ENCODE peak calls at places on chromosomes 5 and 9, in ten cellular contexts. U is tibial nerve; W is heart left ventricle; C is thoracic aorta; X is Caco-2; Q is naive thymus-derived CD4-positive, alpha-beta T cell; Y is iPS DF 6.9; N is A549; K is transverse colon; L is sigmoid colon. J is an unnamed sample.

GRCh38 chr9:21070171-21070571 is 7.6 kb downstream of the IFNB1 start:
- DNase-seq in W (peak), X (no peak), C (peak), N (peak), U (no peak), K (peak), Q (no peak), Y (peak), L (peak), J (peak)

GRCh38 chr9:83066771-83067170 is 3.8 kb upstream of the RASEF start:
- DNase-seq in L (no peak), K (no peak), X (no peak), U (no peak), N (no peak), Q (no peak), W (no peak), Y (no peak), C (no peak), J (no peak)

GRCh38 chr5:115857621-115858349 is 16.1 kb downstream of the AP3S1 start:
- DNase-seq in Y (no peak), U (no peak), C (no peak), L (no peak), K (no peak), X (no peak), Q (no peak), N (no peak), W (no peak), J (peak)

GRCh38 chr5:127909821-127910220 is 173.7 kb upstream of the SLC12A2 start:
- DNase-seq in N (no peak), C (no peak), X (no peak), K (no peak), U (no peak), W (no peak), Q (no peak), Y (no peak), L (no peak), J (no peak)

GRCh38 chr5:173094012-173094661 is 38.0 kb downstream of the CREBRF start:
- DNase-seq in W (no peak), K (no peak), Y (no peak), L (no peak), U (no peak), C (no peak), X (no peak), N (no peak), Q (no peak), J (no peak)

GRCh38 chr5:138873096-138873885 is 1.8 kb downstream of the LRRTM2 start:
- DNase-seq in K (no peak), U (no peak), X (no peak), L (no peak), N (no peak), W (no peak), C (no peak), Q (no peak), Y (no peak), J (no peak)

GRCh38 chr5:169101966-169102365 is 199.0 kb downstream of the SLIT3 start:
- DNase-seq in W (no peak), L (no peak), Q (no peak), C (no peak), X (no peak), Y (no peak), K (no peak), N (no peak), U (no peak), J (no peak)

GRCh38 chr5:5678909-5679308 is 256.4 kb downstream of the ICE1 start:
- DNase-seq in W (peak), U (no peak), Q (no peak), X (no peak), Y (no peak), C (no peak), N (no peak), K (no peak), L (no peak), J (no peak)

GRCh38 chr5:81908771-81909170 is 63.1 kb upstream of the ATG10 start:
- DNase-seq in C (no peak), W (no peak), U (no peak), Y (no peak), L (no peak), Q (no peak), K (no peak), N (no peak), X (no peak), J (no peak)

GRCh38 chr9:93950619-93951601 is 4.2 kb downstream of the BARX1 start:
- DNase-seq in L (no peak), C (no peak), N (no peak), X (no peak), K (peak), U (no peak), W (no peak), Q (no peak), Y (no peak), J (peak)

GRCh38 chr5:180832638-180833068 is 28.4 kb downstream of the ZFP62 start:
- DNase-seq in L (no peak), N (no peak), K (peak), X (no peak), C (no peak), U (no peak), Q (no peak), W (no peak), Y (no peak), J (no peak)
- H3K4me3 ChIP-seq in L (no peak), N (peak), K (peak), X (no peak), C (peak), U (peak), Q (peak), W (peak), Y (no peak), J (no peak)

DNA sequence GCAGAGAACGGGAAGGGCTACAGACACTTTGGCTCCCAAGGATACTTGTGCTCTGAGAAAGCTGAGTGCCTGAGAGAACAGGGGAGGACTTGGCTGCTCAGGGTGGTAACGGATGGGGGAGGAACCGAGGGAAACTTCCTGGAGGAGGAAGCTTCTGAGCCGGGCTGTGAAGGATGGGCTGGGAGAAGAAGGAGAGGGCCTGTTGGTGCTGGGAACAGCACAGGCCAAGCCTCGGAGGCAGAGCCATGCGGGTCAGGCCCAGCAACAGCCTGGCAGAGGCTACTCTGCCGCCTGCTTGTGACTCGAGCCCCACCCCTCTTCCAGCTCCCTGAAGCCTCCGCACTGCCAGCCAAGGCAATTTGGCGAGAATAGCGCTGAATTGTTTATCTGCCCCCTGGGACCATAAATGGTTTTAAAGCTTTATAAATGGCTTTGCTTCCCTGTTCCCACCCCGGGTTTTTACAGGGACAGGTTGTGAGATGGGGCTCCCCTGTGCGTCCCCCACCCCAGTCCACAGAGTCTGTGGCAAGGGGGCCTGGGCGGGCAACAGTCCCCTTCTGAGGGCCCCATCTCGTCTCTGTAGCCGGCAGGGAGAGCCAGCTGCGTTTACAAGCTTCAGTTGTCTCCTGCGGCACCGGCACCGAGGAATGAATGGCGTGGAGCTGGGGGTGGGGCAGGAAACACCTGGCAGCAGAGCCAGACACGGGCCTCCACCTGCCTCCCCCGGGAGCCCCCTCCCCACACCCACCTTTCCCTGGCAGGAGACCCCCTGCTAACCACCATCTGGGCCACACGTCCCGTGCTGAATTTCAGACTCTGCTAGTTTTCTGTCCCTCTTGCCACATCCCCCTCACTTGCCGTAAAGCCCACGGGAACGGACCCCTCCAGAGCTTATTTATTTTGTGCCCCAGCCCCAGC is 24.4 kb downstream of the FAM163B start:
- DNase-seq in W (no peak), K (peak), U (no peak), Y (no peak), X (no peak), N (no peak), C (no peak), Q (no peak), L (no peak), J (peak)
- H3K4me3 ChIP-seq in W (no peak), K (no peak), U (no peak), Y (no peak), X (no peak), N (no peak), C (no peak), Q (no peak), L (no peak), J (no peak)

DNA sequence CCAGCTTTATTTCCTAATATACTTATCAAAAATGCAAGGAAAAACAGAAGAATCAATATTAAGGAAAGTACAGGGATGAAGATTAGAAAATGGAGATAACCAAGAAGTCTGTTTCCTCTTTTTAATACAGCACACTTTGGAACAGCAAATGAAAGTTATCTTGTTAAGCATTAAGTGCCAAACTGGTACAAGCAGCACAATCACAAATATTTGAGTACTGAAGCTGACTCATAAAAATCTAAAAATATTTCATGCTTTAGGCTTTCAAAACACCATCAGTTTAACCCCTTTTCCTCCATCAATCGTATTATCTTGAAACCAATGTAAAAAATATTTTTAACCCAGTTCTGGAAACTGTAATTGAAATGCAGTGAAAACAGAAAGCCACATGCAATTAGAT is 2.7 kb downstream of the FBXW11 start:
- DNase-seq in N (no peak), U (no peak), K (no peak), Q (no peak), X (no peak), W (no peak), C (no peak), L (no peak), Y (no peak), J (no peak)
- H3K4me3 ChIP-seq in N (no peak), U (no peak), K (no peak), Q (no peak), X (no peak), W (peak), C (peak), L (no peak), Y (no peak), J (peak)

GRCh38 chr5:179820483-179821297 is at the start of gene SQSTM1:
- DNase-seq in W (peak), L (peak), C (no peak), Q (peak), Y (no peak), X (peak), N (no peak), U (peak), K (peak), J (peak)

GRCh38 chr5:179818746-179819295 is 1.9 kb upstream of the SQSTM1 start:
- DNase-seq in K (peak), N (peak), U (peak), X (peak), Q (peak), C (peak), W (peak), L (peak), Y (no peak), J (peak)

GRCh38 chr5:179820127-179820482 is 600 bp upstream of the SQSTM1 start:
- DNase-seq in C (no peak), Y (no peak), L (no peak), N (no peak), W (no peak), Q (no peak), X (no peak), K (no peak), U (no peak), J (no peak)

GRCh38 chr5:179821298-179822058 is 773 bp downstream of the SQSTM1 start:
- DNase-seq in X (peak), W (peak), N (peak), L (peak), K (peak), U (peak), Q (peak), Y (no peak), C (peak), J (peak)

GRCh38 chr5:179819296-179820126 is 1.2 kb upstream of the SQSTM1 start:
- DNase-seq in X (peak), L (peak), Y (no peak), N (no peak), W (peak), C (no peak), Q (peak), K (peak), U (peak), J (peak)
- H3K4me3 ChIP-seq in X (peak), L (peak), Y (no peak), N (no peak), W (peak), C (peak), Q (peak), K (peak), U (peak), J (peak)

GRCh38 chr5:12109075-12109688 is 204.9 kb upstream of the CTNND2 start:
- DNase-seq in C (no peak), W (no peak), L (no peak), Y (no peak), Q (no peak), U (no peak), N (no peak), X (peak), K (no peak), J (no peak)

GRCh38 chr5:12111263-12111662 is 207.0 kb upstream of the CTNND2 start:
- DNase-seq in X (no peak), Y (no peak), Q (no peak), U (no peak), W (no peak), L (no peak), K (no peak), N (no peak), C (no peak), J (no peak)

GRCh38 chr5:12113062-12113461 is 208.8 kb upstream of the CTNND2 start:
- DNase-seq in K (no peak), Y (no peak), C (no peak), L (no peak), N (no peak), X (no peak), U (no peak), Q (no peak), W (no peak), J (no peak)

GRCh38 chr5:12114075-12114474 is 209.8 kb upstream of the CTNND2 start:
- DNase-seq in U (no peak), Q (no peak), Y (no peak), K (no peak), L (no peak), N (no peak), W (no peak), C (no peak), X (no peak), J (no peak)

DNA sequence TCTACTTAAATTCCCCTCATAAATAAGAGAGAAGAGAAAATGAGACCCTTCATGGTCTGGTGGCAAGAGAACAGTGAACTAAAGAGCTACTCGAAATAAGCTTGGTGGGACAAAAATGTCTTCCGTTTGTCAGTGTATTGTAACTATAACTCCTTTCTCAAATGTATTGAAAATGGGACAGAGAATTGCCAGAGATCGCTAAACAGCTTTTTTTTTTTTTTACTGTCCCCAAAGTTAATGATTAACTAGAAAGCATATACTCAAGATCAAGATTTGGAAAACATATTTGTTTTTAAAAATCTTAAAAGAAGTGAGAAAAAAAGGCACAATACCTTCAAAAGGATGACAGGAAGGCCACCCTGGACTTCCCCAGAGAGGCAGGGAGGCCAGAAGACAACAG is 206.4 kb upstream of the CTNND2 start:
- DNase-seq in Q (no peak), K (no peak), W (no peak), Y (no peak), L (no peak), X (peak), U (no peak), N (no peak), C (no peak), J (no peak)
- H3K4me3 ChIP-seq in Q (no peak), K (peak), W (no peak), Y (no peak), L (no peak), X (no peak), U (no peak), N (no peak), C (no peak), J (no peak)

GRCh38 chr9:89312154-89312616 is 1.2 kb downstream of the CKS2 start:
- DNase-seq in C (no peak), U (no peak), Y (no peak), Q (no peak), L (no peak), K (no peak), W (no peak), X (no peak), N (no peak), J (peak)

GRCh38 chr9:89314955-89315354 is 3.3 kb upstream of the SECISBP2 start:
- DNase-seq in N (no peak), K (no peak), C (no peak), U (no peak), L (no peak), Q (no peak), X (no peak), W (no peak), Y (no peak), J (no peak)

GRCh38 chr9:89315482-89315881 is 2.8 kb upstream of the SECISBP2 start:
- DNase-seq in Q (no peak), L (no peak), Y (no peak), W (no peak), X (no peak), K (no peak), C (no peak), N (no peak), U (no peak), J (no peak)

GRCh38 chr9:89311346-89312153 is 555 bp downstream of the CKS2 start:
- DNase-seq in C (no peak), U (no peak), N (no peak), L (peak), W (no peak), Y (no peak), X (no peak), Q (no peak), K (peak), J (no peak)

GRCh38 chr9:89313842-89314241 is 2.8 kb downstream of the CKS2 start:
- DNase-seq in W (no peak), L (no peak), X (no peak), C (no peak), Y (no peak), Q (no peak), K (no peak), U (no peak), N (no peak), J (no peak)
- H3K4me3 ChIP-seq in W (no peak), L (no peak), X (peak), C (no peak), Y (peak), Q (no peak), K (no peak), U (no peak), N (peak), J (peak)

GRCh38 chr9:130715270-130716077 is 21.9 kb downstream of the EXOSC2 start:
- DNase-seq in U (no peak), Q (no peak), W (no peak), X (no peak), K (no peak), L (no peak), C (no peak), N (no peak), Y (no peak), J (no peak)
- H3K4me3 ChIP-seq in U (peak), Q (no peak), W (peak), X (peak), K (peak), L (no peak), C (peak), N (peak), Y (no peak), J (peak)

DNA sequence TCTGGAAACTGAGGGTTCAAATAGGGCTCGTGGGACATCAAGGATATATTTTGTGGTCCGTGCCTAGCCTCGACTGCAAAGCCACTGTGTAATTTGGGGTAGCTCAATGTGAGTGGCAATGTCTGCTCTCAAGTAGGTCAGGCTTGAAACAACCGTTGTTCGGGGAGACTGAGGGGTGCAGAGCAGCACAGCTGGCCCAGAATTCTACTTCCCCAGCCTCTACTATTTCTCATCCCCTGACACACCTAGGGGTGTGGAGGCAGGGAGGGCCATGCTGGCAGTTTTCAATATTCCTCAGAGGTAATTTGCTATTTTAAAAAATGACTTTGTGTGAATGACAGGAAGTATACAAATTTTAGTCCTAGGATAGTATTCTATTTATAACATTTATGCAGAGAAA is 1.4 kb upstream of the DAB2 start:
- DNase-seq in N (no peak), W (no peak), U (no peak), Y (no peak), K (no peak), X (no peak), C (no peak), Q (no peak), L (no peak), J (no peak)
- H3K4me3 ChIP-seq in N (no peak), W (peak), U (no peak), Y (no peak), K (no peak), X (no peak), C (peak), Q (no peak), L (no peak), J (no peak)

GRCh38 chr9:122360891-122361290 is 9.9 kb upstream of the PTGS1 start:
- DNase-seq in X (no peak), W (no peak), Q (no peak), K (no peak), Y (no peak), U (no peak), C (no peak), L (no peak), N (no peak), J (no peak)

GRCh38 chr9:122350577-122351355 is 20.1 kb upstream of the PTGS1 start:
- DNase-seq in W (peak), U (peak), Q (peak), K (peak), L (peak), Y (no peak), N (peak), C (no peak), X (peak), J (peak)

GRCh38 chr9:122356627-122357026 is 14.2 kb upstream of the PTGS1 start:
- DNase-seq in K (no peak), W (no peak), L (no peak), C (no peak), Q (no peak), U (no peak), Y (no peak), X (no peak), N (peak), J (peak)

GRCh38 chr9:122354536-122355199 is 16.2 kb upstream of the PTGS1 start:
- DNase-seq in C (no peak), X (no peak), Y (no peak), L (no peak), W (peak), K (no peak), U (no peak), Q (no peak), N (no peak), J (no peak)

DNA sequence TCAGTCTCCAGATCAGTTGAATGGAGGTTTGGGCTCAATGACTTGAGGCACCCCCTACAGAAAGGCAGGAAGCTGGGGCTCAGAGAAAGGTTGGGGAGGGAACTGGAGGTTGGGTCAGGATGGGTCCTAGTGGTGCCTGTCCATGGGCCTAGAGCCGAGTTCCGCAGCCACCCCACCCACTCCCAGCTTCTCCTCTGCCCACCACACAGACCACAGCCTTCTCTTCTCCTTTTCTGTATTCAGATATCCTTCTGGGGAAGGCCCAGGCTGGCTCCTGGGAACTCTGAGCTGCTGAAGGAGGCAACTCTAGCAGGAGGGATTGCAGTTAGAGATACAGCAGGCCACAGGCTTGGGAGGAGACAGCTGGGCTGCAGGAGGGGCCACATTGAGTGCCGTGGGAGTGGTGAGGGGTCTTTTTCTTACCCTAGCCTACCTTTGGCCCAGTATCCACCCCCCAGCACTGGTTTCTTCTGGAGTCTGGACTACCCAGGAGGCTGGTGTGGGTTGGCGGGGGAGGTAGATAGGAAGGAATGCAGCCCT is 15.4 kb upstream of the PTGS1 start:
- DNase-seq in Q (no peak), U (no peak), C (no peak), W (peak), K (no peak), X (no peak), L (no peak), N (no peak), Y (no peak), J (no peak)
- H3K4me3 ChIP-seq in Q (no peak), U (no peak), C (no peak), W (no peak), K (no peak), X (no peak), L (no peak), N (no peak), Y (no peak), J (no peak)

GRCh38 chr5:60325870-60326269 is 374.1 kb downstream of the DEPDC1B start:
- DNase-seq in N (no peak), Q (no peak), W (no peak), L (no peak), U (no peak), C (no peak), X (no peak), Y (no peak), K (no peak), J (no peak)
- H3K4me3 ChIP-seq in N (no peak), Q (no peak), W (no peak), L (no peak), U (no peak), C (no peak), X (no peak), Y (no peak), K (no peak), J (no peak)